ENCODE peak calls at places on chromosomes 7 and 10, in four cellular contexts. Z is CD4-positive, alpha-beta T cell; Y is AG04450; H is IMR-90. L is an unnamed sample.

GRCh38 chr10:60778978-60779668 is 845 bp downstream of the CDK1 start:
- DNase-seq in Z (no peak), Y (no peak), H (no peak), L (no peak)

GRCh38 chr7:80307251-80307856 is 172.7 kb downstream of the GNAI1 start:
- DNase-seq in Z (no peak), Y (no peak), H (peak; percentile 85), L (no peak)

GRCh38 chr7:149790146-149790548 is 16.8 kb upstream of the ZNF467 start:
- DNase-seq in Z (peak; percentile 49), Y (no peak), H (no peak), L (no peak)

GRCh38 chr10:5356479-5356763 is 8.3 kb upstream of the UCN3 start:
- DNase-seq in Z (no peak), Y (no peak), H (no peak), L (no peak)

GRCh38 chr10:3213174-3213573 is 40.6 kb upstream of the PITRM1 start:
- DNase-seq in Z (no peak), Y (no peak), H (peak; percentile 4), L (no peak)

GRCh38 chr7:156975620-156976019 is 26.1 kb downstream of the NOM1 start:
- DNase-seq in Z (no peak), Y (no peak), H (no peak), L (no peak)

GRCh38 chr10:1364151-1364910 is 308.1 kb downstream of the WDR37 start:
- DNase-seq in Z (no peak), Y (no peak), H (no peak), L (no peak)

GRCh38 chr7:105654994-105655900 is 74.0 kb upstream of the EFCAB10 start:
- DNase-seq in Z (no peak), Y (peak; percentile 21), H (peak; percentile 67), L (no peak)

GRCh38 chr7:3210531-3210930 is 90.5 kb upstream of the SDK1 start:
- DNase-seq in Z (no peak), Y (no peak), H (no peak), L (no peak)

GRCh38 chr10:124005091-124005490 is 88.3 kb downstream of the CHST15 start:
- DNase-seq in Z (peak; percentile 19), Y (no peak), H (no peak), L (no peak)

GRCh38 chr7:127865466-127865865 is 165.8 kb downstream of the LRRC4 start:
- DNase-seq in Z (no peak), Y (no peak), H (peak; percentile 72), L (no peak)

GRCh38 chr10:71820966-71821365 is 30.1 kb downstream of the PSAP start:
- DNase-seq in Z (no peak), Y (no peak), H (no peak), L (no peak)

GRCh38 chr7:141363748-141364147 is 187.5 kb upstream of the AGK start:
- DNase-seq in Z (no peak), Y (no peak), H (no peak), L (no peak)

GRCh38 chr10:102411341-102412255 is 7.0 kb downstream of the PSD start:
- DNase-seq in Z (no peak), Y (no peak), H (no peak), L (no peak)

GRCh38 chr7:12895296-12895695 is 207.9 kb downstream of the ARL4A start:
- DNase-seq in Z (no peak), Y (no peak), H (no peak), L (no peak)

GRCh38 chr10:47190301-47190700 is 109.7 kb upstream of the GDF10 start:
- DNase-seq in Z (no peak), Y (no peak), H (no peak), L (no peak)

GRCh38 chr10:14010083-14010551 is 320.6 kb downstream of the FRMD4A start:
- DNase-seq in Z (no peak), Y (peak; percentile 27), H (peak; percentile 86), L (no peak)

GRCh38 chr7:87263537-87263936 is 44.0 kb upstream of the TMEM243 start:
- DNase-seq in Z (no peak), Y (no peak), H (no peak), L (no peak)

GRCh38 chr7:70582921-70583895 is 548.7 kb upstream of the GALNT17 start:
- DNase-seq in Z (no peak), Y (no peak), H (no peak), L (no peak)

GRCh38 chr7:141161959-141162547 is 88.2 kb downstream of the TMEM178B start:
- DNase-seq in Z (no peak), Y (no peak), H (no peak), L (no peak)

GRCh38 chr10:109973430-109973829 is 34.4 kb upstream of the ADD3 start:
- DNase-seq in Z (no peak), Y (no peak), H (no peak), L (no peak)

GRCh38 chr7:72709909-72710308 is 118.1 kb downstream of the TYW1B start:
- DNase-seq in Z (no peak), Y (no peak), H (peak; percentile 4), L (no peak)

GRCh38 chr10:93995598-93996271 is 2.0 kb downstream of the PLCE1 start:
- DNase-seq in Z (no peak), Y (no peak), H (peak; percentile 68), L (no peak)

GRCh38 chr7:69002416-69002815 is 595.9 kb upstream of the AUTS2 start:
- DNase-seq in Z (no peak), Y (no peak), H (peak; percentile 10), L (no peak)

GRCh38 chr10:17026686-17027485 is 102.7 kb downstream of the CUBN start:
- DNase-seq in Z (peak; percentile 64), Y (no peak), H (peak; percentile 32), L (no peak)

GRCh38 chr10:69215405-69216176 is 4.5 kb upstream of the HKDC1 start:
- DNase-seq in Z (no peak), Y (no peak), H (no peak), L (no peak)

GRCh38 chr10:118594392-118595063 is 920 bp downstream of the PRLHR start:
- DNase-seq in Z (peak; percentile 44), Y (no peak), H (peak; percentile 21), L (no peak)

GRCh38 chr10:132337019-132337418 is 5.0 kb downstream of the LRRC27 start:
- DNase-seq in Z (no peak), Y (no peak), H (no peak), L (no peak)

GRCh38 chr7:46162582-46162981 is 241.5 kb upstream of the IGFBP3 start:
- DNase-seq in Z (no peak), Y (no peak), H (peak; percentile 62), L (no peak)

GRCh38 chr7:42617071-42617705 is 294.7 kb downstream of the C7orf25 start:
- DNase-seq in Z (no peak), Y (no peak), H (no peak), L (no peak)

GRCh38 chr7:98295467-98296220 is 14.2 kb downstream of the BRI3 start:
- DNase-seq in Z (no peak), Y (no peak), H (no peak), L (no peak)

GRCh38 chr7:48419401-48419800 is 248.1 kb downstream of the ABCA13 start:
- DNase-seq in Z (no peak), Y (no peak), H (no peak), L (no peak)

GRCh38 chr7:116354546-116355422 is 144.4 kb downstream of the TES start:
- DNase-seq in Z (no peak), Y (peak; percentile 94), H (peak; percentile 98), L (no peak)

GRCh38 chr10:100518761-100519241 is 860 bp downstream of the SEC31B start:
- DNase-seq in Z (peak; percentile 53), Y (no peak), H (peak; percentile 70), L (peak; percentile 48)

GRCh38 chr10:50469778-50470193 is 154.0 kb downstream of the SGMS1 start:
- DNase-seq in Z (no peak), Y (no peak), H (no peak), L (no peak)
- H3K27ac ChIP-seq in Z (no peak overlapping the region), Y (no peak overlapping the region), H (no peak overlapping the region), L (no peak overlapping the region)

GRCh38 chr7:36286688-36287087 is 103.0 kb upstream of the ANLN start:
- DNase-seq in Z (no peak), Y (no peak), H (no peak), L (no peak)

GRCh38 chr7:36287371-36288241 is 102.1 kb upstream of the ANLN start:
- DNase-seq in Z (no peak), Y (no peak), H (no peak), L (no peak)

GRCh38 chr7:36286241-36286640 is 103.4 kb upstream of the ANLN start:
- DNase-seq in Z (peak; percentile 53), Y (no peak), H (no peak), L (no peak)

GRCh38 chr7:36289833-36290661 is 99.6 kb upstream of the ANLN start:
- DNase-seq in Z (no peak), Y (no peak), H (no peak), L (no peak)

DNA sequence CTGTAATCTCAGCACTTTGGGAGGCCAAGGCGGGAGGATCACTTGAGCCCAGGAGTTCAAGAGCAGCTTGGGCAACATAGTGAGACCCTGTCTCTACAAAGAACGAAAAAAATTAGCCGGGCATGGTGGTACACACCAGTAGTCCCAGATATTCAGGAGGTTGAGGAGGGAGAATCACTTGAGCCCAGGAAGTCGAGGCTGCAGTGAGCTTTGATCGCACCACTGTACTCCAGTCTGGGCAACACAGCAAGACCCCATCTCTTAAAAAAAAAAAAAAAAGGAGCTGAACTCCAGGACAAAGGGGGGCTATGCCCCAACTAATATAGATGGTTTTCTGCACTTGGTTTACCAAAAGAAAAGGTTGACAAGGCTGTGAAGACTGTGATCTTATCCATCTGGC is 101.2 kb upstream of the ANLN start:
- DNase-seq in Z (no peak), Y (no peak), H (no peak), L (no peak)
- H3K27ac ChIP-seq in Z (peak overlapping the region; percentile 58), Y (no peak overlapping the region), H (no peak overlapping the region), L (peak overlapping the region; percentile 79)

DNA sequence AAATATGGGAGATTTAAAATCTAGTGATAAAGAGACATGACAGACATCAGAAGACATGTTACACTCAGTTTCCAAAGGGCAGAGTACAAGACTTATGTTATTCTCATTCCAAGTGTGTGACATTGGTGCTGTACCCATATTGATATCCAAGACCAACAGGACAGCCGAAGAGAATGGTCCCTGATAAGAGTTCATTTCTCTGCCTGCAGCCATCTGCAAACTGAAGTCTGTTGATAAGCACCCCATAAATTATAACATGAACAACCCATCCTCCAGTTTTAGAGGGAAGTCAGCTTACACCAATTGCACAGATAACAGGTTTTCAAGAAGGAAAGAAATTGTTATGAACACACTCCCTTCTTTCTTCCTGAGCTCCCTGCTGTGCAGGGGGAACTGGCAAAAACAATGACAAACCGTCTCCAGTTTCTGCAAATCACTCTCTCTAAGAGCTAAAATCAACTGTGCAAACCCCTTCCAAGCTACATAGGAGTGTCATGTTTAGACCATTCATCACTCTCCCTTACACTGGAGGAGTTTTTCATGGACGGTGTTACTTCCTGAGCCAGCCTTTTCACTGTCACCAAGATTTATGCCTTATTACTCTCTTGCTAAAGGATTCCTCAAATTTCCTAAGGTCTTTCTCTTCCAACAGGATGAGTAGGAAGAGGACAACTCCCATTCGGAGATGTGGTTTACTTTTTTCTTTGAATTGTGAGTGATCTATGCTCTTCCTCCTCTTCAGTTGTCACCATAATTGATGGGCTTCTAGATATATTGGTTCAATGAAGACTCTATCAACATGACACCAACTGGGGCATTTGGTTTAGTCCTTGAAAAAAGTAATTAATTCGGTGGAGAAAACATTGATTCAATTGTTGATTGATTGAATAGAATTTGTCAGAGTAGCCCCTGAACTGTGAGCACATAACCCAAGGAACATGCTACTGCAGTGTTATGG is 80.3 kb upstream of the FAM171A1 start:
- DNase-seq in Z (no peak), Y (no peak), H (no peak), L (no peak)
- H3K27ac ChIP-seq in Z (no peak overlapping the region), Y (no peak overlapping the region), H (no peak overlapping the region), L (no peak overlapping the region)

DNA sequence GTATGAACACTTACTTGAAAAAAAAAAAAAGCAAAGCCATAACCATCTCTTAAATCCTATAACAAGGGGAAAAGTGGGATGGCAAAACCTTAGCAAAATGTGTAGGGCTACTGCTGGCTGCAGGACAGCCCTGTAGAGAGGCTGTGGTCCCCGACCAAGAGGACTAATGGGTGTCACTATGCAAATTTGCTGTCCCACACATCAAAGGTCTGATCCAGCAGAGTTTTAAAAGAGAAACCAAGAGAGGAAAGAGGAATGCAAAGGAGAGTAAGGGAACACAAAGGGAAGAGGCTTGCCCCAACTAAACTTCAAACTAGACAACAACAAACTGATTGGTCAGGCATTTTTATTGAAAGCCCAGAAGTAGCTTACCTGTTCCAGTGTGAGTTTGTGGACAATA is 3.1 kb upstream of the ZNRF2 start:
- DNase-seq in Z (no peak), Y (no peak), H (no peak), L (no peak)
- H3K27ac ChIP-seq in Z (no peak overlapping the region), Y (no peak overlapping the region), H (no peak overlapping the region), L (no peak overlapping the region)